ENCODE peak calls at places on chromosomes 13 and 19, in seven cellular contexts. U is HFFc6; B is hypothalamus; I is DMS 273 treated with DMSO at 0.1 percent for 48 hours; S is foreskin keratinocyte; Q is CD4-positive, alpha-beta memory T cell; K is fibroblast of mammary gland. X is an unnamed sample.
A peak's percentile ranks its signal among the peaks of the same experiment; 100 is the strongest.

GRCh38 chr19:47479701-47480503 is 4.1 kb downstream of the KPTN start:
- DNase-seq in U (no peak), B (no peak), I (no peak), S (no peak), Q (no peak), K (peak; percentile 28), X (no peak)

GRCh38 chr13:64239372-64239771 is 2823.7 kb upstream of the PCDH20 start:
- DNase-seq in U (peak; percentile 68), B (no peak), I (no peak), S (peak; percentile 40), Q (no peak), K (peak; percentile 17), X (no peak)

GRCh38 chr13:26600345-26600761 is 42.9 kb downstream of the WASF3 start:
- DNase-seq in U (peak; percentile 17), B (no peak), I (no peak), S (no peak), Q (no peak), K (peak; percentile 81), X (no peak)

GRCh38 chr19:51128227-51128626 is 3.5 kb downstream of the SIGLEC9 start:
- DNase-seq in U (no peak), B (no peak), I (no peak), S (no peak), Q (no peak), K (no peak), X (no peak)

GRCh38 chr13:108777421-108778420 is 148.3 kb downstream of the MYO16 start:
- DNase-seq in U (peak; percentile 12), B (no peak), I (no peak), S (no peak), Q (no peak), K (peak; percentile 41), X (peak; percentile 87)

GRCh38 chr19:52494518-52494917 is 33.0 kb upstream of the ZNF808 start:
- DNase-seq in U (no peak), B (no peak), I (no peak), S (no peak), Q (no peak), K (no peak), X (no peak)

GRCh38 chr13:28505543-28506135 is 10.7 kb upstream of the FLT1 start:
- DNase-seq in U (no peak), B (no peak), I (no peak), S (peak; percentile 30), Q (no peak), K (no peak), X (no peak)

GRCh38 chr13:83216521-83217245 is 665.6 kb downstream of the SLITRK1 start:
- DNase-seq in U (peak; percentile 19), B (no peak), I (no peak), S (no peak), Q (no peak), K (no peak), X (no peak)

GRCh38 chr13:39930544-39931444 is 275.3 kb downstream of the COG6 start:
- DNase-seq in U (no peak), B (no peak), I (no peak), S (no peak), Q (no peak), K (no peak), X (no peak)

GRCh38 chr19:768424-768823 is 17.5 kb downstream of the MISP start:
- DNase-seq in U (peak; percentile 79), B (no peak), I (no peak), S (no peak), Q (no peak), K (peak; percentile 70), X (peak; percentile 43)

GRCh38 chr13:100671389-100672182 is 3.0 kb downstream of the TMTC4 start:
- DNase-seq in U (no peak), B (no peak), I (no peak), S (no peak), Q (no peak), K (no peak), X (no peak)

GRCh38 chr13:45928843-45929242 is 77.3 kb upstream of the SIAH3 start:
- DNase-seq in U (no peak), B (no peak), I (peak; percentile 0), S (no peak), Q (no peak), K (no peak), X (no peak)

GRCh38 chr13:109779074-109779473 is 7.3 kb downstream of the IRS2 start:
- DNase-seq in U (no peak), B (no peak), I (no peak), S (no peak), Q (peak; percentile 85), K (no peak), X (no peak)

GRCh38 chr19:15587663-15588062 is 27.4 kb upstream of the CYP4F8 start:
- DNase-seq in U (no peak), B (no peak), I (no peak), S (no peak), Q (no peak), K (no peak), X (no peak)

GRCh38 chr13:49098198-49098597 is 121.9 kb upstream of the MLNR start:
- DNase-seq in U (peak; percentile 97), B (no peak), I (no peak), S (peak; percentile 78), Q (peak; percentile 12), K (peak; percentile 98), X (peak; percentile 60)

GRCh38 chr19:1864480-1865171 is 1.2 kb upstream of the KLF16 start:
- DNase-seq in U (peak; percentile 40), B (peak; percentile 50), I (no peak), S (no peak), Q (no peak), K (peak; percentile 57), X (no peak)